ENCODE peak calls at places on chromosomes 6 and 20, in seven cellular contexts. D is fibroblast of pulmonary artery, N is transverse colon, X is hepatocyte, E is adrenal gland, Y is lung, Z is spleen. L is an unnamed sample.
A peak's percentile ranks its signal among the peaks of the same experiment; 100 is the strongest.

GRCh38 chr6:93644611-93645010 is 225.3 kb upstream of the EPHA7 start:
- DNase-seq in D (peak; percentile 11), N (peak; percentile 8), X (peak; percentile 44), E (no peak), Y (no peak), Z (no peak), L (peak; percentile 3)

GRCh38 chr6:3438190-3439167 is 18.4 kb downstream of the SLC22A23 start:
- DNase-seq in D (peak; percentile 76), N (peak; percentile 25), X (peak; percentile 72), E (no peak), Y (no peak), Z (no peak), L (peak; percentile 88)

GRCh38 chr6:133447924-133448323 is 206.8 kb downstream of the EYA4 start:
- DNase-seq in D (peak; percentile 65), N (no peak), X (no peak), E (no peak), Y (no peak), Z (no peak), L (peak; percentile 0)

GRCh38 chr20:51695574-51696303 is 72.5 kb downstream of the ATP9A start:
- DNase-seq in D (peak; percentile 67), N (no peak), X (peak; percentile 59), E (no peak), Y (no peak), Z (no peak), L (peak; percentile 85)

GRCh38 chr6:97113170-97113569 is 169.8 kb downstream of the MMS22L start:
- DNase-seq in D (no peak), N (no peak), X (no peak), E (no peak), Y (no peak), Z (no peak), L (no peak)

GRCh38 chr20:53872561-53873248 is 197.7 kb downstream of the BCAS1 start:
- DNase-seq in D (no peak), N (no peak), X (no peak), E (no peak), Y (no peak), Z (no peak), L (no peak)

GRCh38 chr20:50478162-50479036 is 31.8 kb upstream of the PTPN1 start:
- DNase-seq in D (peak; percentile 64), N (peak; percentile 81), X (peak; percentile 80), E (peak; percentile 65), Y (peak; percentile 78), Z (peak; percentile 92), L (peak; percentile 77)

GRCh38 chr6:131910956-131911355 is 40.2 kb downstream of the CCN2 start:
- DNase-seq in D (no peak), N (no peak), X (no peak), E (no peak), Y (no peak), Z (no peak), L (no peak)

GRCh38 chr6:77466055-77467028 is 3.1 kb upstream of the HTR1B start:
- DNase-seq in D (peak; percentile 78), N (peak; percentile 30), X (peak; percentile 86), E (peak; percentile 67), Y (no peak), Z (no peak), L (peak; percentile 79)

GRCh38 chr6:2412731-2413130 is 167.3 kb upstream of the GMDS start:
- DNase-seq in D (peak; percentile 31), N (no peak), X (no peak), E (no peak), Y (no peak), Z (no peak), L (no peak)

GRCh38 chr6:165266236-165267025 is 43.0 kb downstream of the C6orf118 start:
- DNase-seq in D (no peak), N (no peak), X (no peak), E (no peak), Y (no peak), Z (no peak), L (no peak)

DNA sequence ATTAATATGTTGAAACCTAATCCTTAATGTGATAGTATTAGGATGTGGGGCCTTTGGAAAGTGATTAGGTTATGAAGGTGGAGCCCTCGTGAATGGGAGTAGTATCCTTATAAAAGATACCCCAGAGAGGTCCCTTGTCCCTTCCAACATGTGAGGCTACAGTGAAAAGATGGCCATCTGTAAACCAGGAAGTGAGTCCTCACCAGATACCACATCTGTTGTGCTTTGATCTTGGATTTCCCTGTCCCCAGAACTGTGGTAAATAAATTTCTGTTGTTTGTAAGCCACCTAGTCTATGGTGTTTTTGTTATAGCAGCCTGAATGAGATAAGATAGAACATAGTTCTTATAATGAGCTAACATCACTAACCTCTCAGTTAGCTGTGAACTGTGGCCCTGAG is 16.6 kb upstream of the CALHM6 start:
- DNase-seq in D (no peak), N (no peak), X (no peak), E (no peak), Y (no peak), Z (no peak), L (no peak)
- TF ChIP-seq CTCF in D (no peak), N (no peak), X (no peak), E (no peak), Y (no peak), Z (no peak), L (no peak)

GRCh38 chr6:31197559-31198305 is 27.2 kb upstream of the POU5F1 start:
- DNase-seq in D (peak; percentile 69), N (peak; percentile 95), X (peak; percentile 90), E (peak; percentile 94), Y (peak; percentile 94), Z (peak; percentile 98), L (peak; percentile 75)

GRCh38 chr6:31205638-31206037 is 35.2 kb upstream of the POU5F1 start:
- DNase-seq in D (no peak), N (no peak), X (no peak), E (no peak), Y (no peak), Z (no peak), L (no peak)

GRCh38 chr6:31204751-31205145 is 34.3 kb upstream of the POU5F1 start:
- DNase-seq in D (no peak), N (no peak), X (no peak), E (no peak), Y (no peak), Z (no peak), L (no peak)

GRCh38 chr6:31203345-31203979 is 33.0 kb upstream of the POU5F1 start:
- DNase-seq in D (peak; percentile 26), N (peak; percentile 55), X (peak; percentile 70), E (no peak), Y (no peak), Z (no peak), L (no peak)

DNA sequence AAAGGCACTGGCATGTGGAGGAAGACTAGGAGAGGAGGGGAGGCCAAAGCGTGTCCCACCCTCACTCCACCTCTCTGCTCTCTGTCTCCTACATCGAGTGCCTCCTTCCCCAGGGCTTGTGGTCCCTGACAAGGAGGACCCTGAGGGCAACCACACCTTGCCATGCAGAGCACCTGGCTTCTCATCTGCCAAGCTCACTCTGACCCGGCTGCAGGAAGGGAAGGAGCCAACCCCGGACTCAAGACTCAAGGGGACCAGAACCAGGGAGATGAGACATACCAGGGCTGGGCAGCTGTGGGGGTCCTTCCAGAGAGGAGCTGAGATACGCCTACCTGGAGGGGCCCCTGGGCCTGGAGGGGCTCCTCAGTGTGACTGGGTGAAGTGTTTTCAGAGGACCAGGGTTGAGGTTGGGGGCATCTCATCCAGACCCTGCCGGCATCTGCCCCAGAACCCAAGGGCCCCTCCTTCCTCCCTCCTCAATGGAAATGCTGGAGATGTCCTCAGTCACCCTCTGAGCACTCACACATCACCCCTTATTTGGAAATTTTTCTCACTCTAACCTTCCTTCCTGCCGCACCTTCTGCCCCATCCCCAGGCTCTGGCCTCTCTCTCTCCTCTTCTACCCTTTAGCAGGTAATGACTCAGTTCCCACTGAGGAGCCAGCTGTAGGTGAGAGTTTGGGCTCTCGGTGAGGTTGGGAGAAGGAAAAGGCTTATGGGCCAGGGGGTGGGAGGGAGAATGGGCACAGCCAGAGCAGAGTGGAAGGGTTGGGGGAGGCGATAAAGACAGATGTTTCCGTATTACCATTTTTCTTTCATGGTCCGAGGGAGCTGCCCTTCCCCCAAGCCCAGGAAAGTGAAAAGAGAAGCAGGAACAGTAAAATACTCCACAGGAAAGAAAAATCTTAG is 32.0 kb upstream of the POU5F1 start:
- DNase-seq in D (no peak), N (no peak), X (peak; percentile 34), E (no peak), Y (no peak), Z (peak; percentile 76), L (no peak)
- H3K4me3 ChIP-seq in D (no peak overlapping the region), N (no peak overlapping the region), X (no peak overlapping the region), E (no peak overlapping the region), Y (no peak overlapping the region), Z (peak overlapping the region; percentile 41), L (no peak overlapping the region)

DNA sequence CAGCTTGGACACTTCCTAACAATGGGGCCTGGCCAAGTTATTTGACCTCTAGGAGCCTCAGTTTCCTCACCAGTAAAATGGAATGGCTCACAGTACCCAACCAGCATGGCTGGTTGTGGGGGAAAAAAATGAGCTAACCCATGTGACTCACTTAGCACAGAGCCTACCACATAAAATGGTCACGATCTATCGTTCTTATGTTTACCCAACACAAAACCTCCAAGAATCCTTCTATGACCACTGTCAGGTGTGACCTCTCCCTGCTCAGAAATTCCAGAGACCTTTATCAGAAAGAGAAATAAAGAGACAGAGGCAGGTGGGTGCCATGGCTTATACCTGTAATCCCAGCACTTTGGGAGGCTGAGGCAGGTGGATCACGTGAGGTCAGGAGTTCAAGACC is 39.4 kb downstream of the BPIFB1 start:
- DNase-seq in D (no peak), N (no peak), X (no peak), E (no peak), Y (no peak), Z (no peak), L (no peak)
- TF ChIP-seq CTCF in D (no peak), N (no peak), X (no peak), E (no peak), Y (no peak), Z (no peak), L (no peak)

GRCh38 chr6:108115598-108116058 is 41.1 kb upstream of the OSTM1 start:
- DNase-seq in D (peak; percentile 51), N (peak; percentile 62), X (peak; percentile 63), E (peak; percentile 50), Y (peak; percentile 71), Z (peak; percentile 81), L (peak; percentile 30)

GRCh38 chr6:108116424-108116780 is 41.9 kb upstream of the OSTM1 start:
- DNase-seq in D (no peak), N (no peak), X (no peak), E (no peak), Y (no peak), Z (no peak), L (no peak)

GRCh38 chr6:108117427-108118358 is 43.2 kb upstream of the OSTM1 start:
- DNase-seq in D (no peak), N (peak; percentile 51), X (peak; percentile 47), E (peak; percentile 26), Y (no peak), Z (peak; percentile 89), L (peak; percentile 41)

GRCh38 chr6:108118359-108118724 is 43.8 kb upstream of the OSTM1 start:
- DNase-seq in D (no peak), N (no peak), X (no peak), E (no peak), Y (no peak), Z (no peak), L (no peak)

DNA sequence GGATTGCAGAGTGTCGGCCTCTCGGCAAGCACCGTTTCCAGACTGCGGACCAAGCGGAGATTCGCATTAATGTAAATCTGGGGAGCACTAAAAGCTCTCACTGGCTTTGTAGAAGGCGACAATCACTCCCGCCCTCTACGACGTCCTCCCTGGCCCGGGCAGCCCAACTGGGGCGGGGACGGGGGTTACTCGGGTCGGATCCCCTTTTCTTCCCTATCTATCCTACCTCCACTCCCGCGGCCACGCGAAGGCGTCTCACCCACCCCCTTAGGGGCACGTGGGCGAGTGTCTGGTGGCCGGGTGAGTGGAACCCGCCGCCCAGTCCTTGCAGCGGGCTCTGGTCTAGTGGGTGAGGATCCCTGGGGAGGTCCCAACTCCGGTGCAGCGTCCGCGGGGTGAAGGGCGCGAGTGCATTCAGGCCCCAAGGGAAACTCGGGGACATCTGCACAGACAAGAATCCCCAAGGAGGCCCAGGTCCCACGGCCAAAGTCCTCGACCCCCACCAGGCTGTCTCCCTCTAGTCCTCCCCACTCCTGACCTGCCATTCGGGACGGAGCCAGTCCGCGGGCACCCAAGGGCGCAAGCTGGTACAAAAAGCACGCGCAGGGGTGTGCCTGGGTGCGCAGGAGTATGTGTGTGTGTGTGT is 42.4 kb upstream of the OSTM1 start:
- DNase-seq in D (no peak), N (no peak), X (no peak), E (no peak), Y (no peak), Z (no peak), L (no peak)
- H3K4me3 ChIP-seq in D (no peak overlapping the region), N (no peak overlapping the region), X (no peak overlapping the region), E (no peak overlapping the region), Y (no peak overlapping the region), Z (peak overlapping the region; percentile 75), L (no peak overlapping the region)

L was measured in fibroblast of villous mesenchyme.